ENCODE peak calls at places on chromosomes 2 and 18, in six cellular contexts. O is osteoblast, R is OCI-LY7, V is left ventricle myocardium inferior, Q is tibial artery, Y is neural progenitor cell. U is an unnamed sample.

GRCh38 chr18:35619941-35620340 is 38.4 kb downstream of the GALNT1 start:
- DNase-seq in O (no peak), R (no peak), V (no peak), Q (no peak), Y (no peak), U (no peak)

GRCh38 chr2:84741182-84741822 is 139.6 kb downstream of the TRABD2A start:
- DNase-seq in O (peak; percentile 26), R (peak; percentile 50), V (no peak), Q (no peak), Y (peak; percentile 60), U (peak; percentile 63)

GRCh38 chr2:33933203-33933602 is 334.1 kb upstream of the FAM98A start:
- DNase-seq in O (no peak), R (no peak), V (no peak), Q (no peak), Y (no peak), U (no peak)

GRCh38 chr2:64604929-64605550 is 48.7 kb downstream of the SERTAD2 start:
- DNase-seq in O (peak; percentile 96), R (no peak), V (no peak), Q (no peak), Y (no peak), U (no peak)

GRCh38 chr18:62741118-62741566 is 25.8 kb downstream of the PHLPP1 start:
- DNase-seq in O (no peak), R (no peak), V (no peak), Q (no peak), Y (no peak), U (no peak)

GRCh38 chr18:5618037-5618688 is 74.4 kb upstream of the EPB41L3 start:
- DNase-seq in O (no peak), R (no peak), V (no peak), Q (no peak), Y (no peak), U (no peak)

GRCh38 chr2:48278590-48278989 is 251.4 kb upstream of the STON1 start:
- DNase-seq in O (no peak), R (no peak), V (no peak), Q (no peak), Y (peak; percentile 31), U (no peak)

GRCh38 chr18:52339891-52340371 is at the start of gene DCC:
- DNase-seq in O (no peak), R (no peak), V (no peak), Q (no peak), Y (peak; percentile 87), U (peak; percentile 60)

GRCh38 chr2:198296665-198297308 is 492.4 kb downstream of the PLCL1 start:
- DNase-seq in O (peak; percentile 85), R (peak; percentile 74), V (no peak), Q (no peak), Y (peak; percentile 86), U (peak; percentile 89)

GRCh38 chr18:45677408-45677807 is 46.6 kb upstream of the SLC14A1 start:
- DNase-seq in O (no peak), R (no peak), V (no peak), Q (no peak), Y (no peak), U (no peak)

GRCh38 chr2:218898109-218898878 is 17.6 kb downstream of the WNT10A start:
- DNase-seq in O (peak; percentile 97), R (peak; percentile 76), V (peak; percentile 67), Q (peak; percentile 77), Y (peak; percentile 88), U (peak; percentile 80)

GRCh38 chr2:70936979-70937811 is 1.5 kb downstream of the ATP6V1B1 start:
- DNase-seq in O (peak; percentile 52), R (no peak), V (no peak), Q (peak; percentile 54), Y (peak; percentile 42), U (peak; percentile 50)

GRCh38 chr2:232345251-232345650 is 33.3 kb upstream of the ALPP start:
- DNase-seq in O (no peak), R (no peak), V (no peak), Q (peak; percentile 35), Y (no peak), U (no peak)

GRCh38 chr2:36562973-36563532 is 34.9 kb downstream of the FEZ2 start:
- DNase-seq in O (no peak), R (no peak), V (no peak), Q (no peak), Y (no peak), U (no peak)

GRCh38 chr2:12484536-12485115 is 232.1 kb upstream of the TRIB2 start:
- DNase-seq in O (peak; percentile 50), R (no peak), V (no peak), Q (no peak), Y (no peak), U (no peak)

GRCh38 chr18:9918016-9918680 is 4.3 kb downstream of the VAPA start:
- DNase-seq in O (peak; percentile 59), R (no peak), V (no peak), Q (no peak), Y (no peak), U (peak; percentile 42)

GRCh38 chr2:85017436-85018048 is 46.6 kb downstream of the KCMF1 start:
- DNase-seq in O (no peak), R (peak; percentile 9), V (no peak), Q (no peak), Y (no peak), U (no peak)

GRCh38 chr2:42954227-42954962 is 162.0 kb upstream of the HAAO start:
- DNase-seq in O (peak; percentile 83), R (no peak), V (no peak), Q (no peak), Y (peak; percentile 38), U (no peak)

GRCh38 chr2:188766086-188766856 is 207.9 kb upstream of the COL3A1 start:
- DNase-seq in O (no peak), R (no peak), V (no peak), Q (no peak), Y (no peak), U (no peak)

GRCh38 chr2:15201009-15201408 is 360.1 kb downstream of the NBAS start:
- DNase-seq in O (no peak), R (no peak), V (no peak), Q (no peak), Y (no peak), U (no peak)

DNA sequence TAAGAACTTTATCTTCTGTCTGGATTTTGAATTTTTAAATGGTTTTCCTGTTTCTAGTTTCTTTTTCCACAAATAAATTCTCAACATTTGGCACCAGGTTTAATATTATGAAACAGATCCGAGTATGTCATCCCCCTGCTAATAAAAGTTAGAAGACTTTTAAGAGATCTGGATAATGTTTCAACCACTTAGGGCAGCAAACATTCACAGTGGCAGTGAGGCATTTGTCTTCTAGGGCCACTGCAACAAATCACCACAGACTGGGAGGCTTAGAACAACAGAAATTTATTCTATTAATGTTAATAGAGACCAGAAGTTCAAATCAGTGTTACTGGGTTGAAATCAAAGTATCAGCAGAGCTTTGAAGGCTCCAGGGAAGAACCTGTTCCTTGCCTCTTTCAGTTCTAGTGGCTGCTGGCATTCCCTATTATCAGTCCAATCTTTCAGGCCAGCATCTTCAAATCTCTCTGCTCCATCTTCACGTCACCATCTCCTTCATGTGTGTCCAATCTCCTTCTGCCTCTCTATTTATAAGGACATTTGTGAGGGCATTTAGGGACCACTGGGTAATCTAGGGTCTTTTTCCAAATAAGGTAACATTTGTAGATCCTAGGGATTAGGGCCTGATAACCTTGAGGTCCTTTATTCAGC is 23.4 kb downstream of the ACSL3 start:
- DNase-seq in O (no peak), R (no peak), V (no peak), Q (no peak), Y (no peak), U (no peak)
- H3K4me1 ChIP-seq in O (peaks cover 29% of the 10 kb centered on the region), R (no peaks in the 10 kb centered on the region), V (peaks cover 80% of the 10 kb centered on the region), Q (peaks cover 42% of the 10 kb centered on the region), Y (peaks cover 5% of the 10 kb centered on the region), U (peaks cover 13% of the 10 kb centered on the region)

DNA sequence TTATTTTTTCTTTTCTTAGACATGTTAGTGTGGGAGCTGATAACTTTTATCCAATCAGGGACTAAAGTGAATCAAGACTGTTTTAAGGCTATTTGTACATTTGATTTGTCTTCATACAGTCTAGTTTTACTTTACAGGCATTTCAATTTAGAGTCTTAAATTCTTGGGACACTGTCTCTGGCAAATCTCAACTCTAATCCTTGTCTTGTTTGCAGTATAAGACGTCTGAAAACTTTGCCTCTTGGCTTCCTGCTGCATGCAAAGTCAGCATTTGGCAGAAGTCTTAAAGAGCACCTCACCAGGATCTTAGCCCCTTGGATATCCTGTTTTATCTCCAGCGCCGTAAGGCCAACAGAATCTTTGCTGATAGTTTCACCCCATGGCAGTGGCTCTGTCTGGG is 30.3 kb downstream of the SPOPL start:
- DNase-seq in O (no peak), R (no peak), V (no peak), Q (no peak), Y (peak; percentile 21), U (no peak)
- H3K27ac ChIP-seq in O (no peak overlapping the region), R (no peak overlapping the region), V (no peak overlapping the region), Q (no peak overlapping the region), Y (peak overlapping the region; percentile 72), U (no peak overlapping the region)

GRCh38 chr2:20182241-20182931 is 42.5 kb downstream of the SDC1 start:
- DNase-seq in O (peak; percentile 96), R (no peak), V (no peak), Q (no peak), Y (no peak), U (no peak)

GRCh38 chr2:20179755-20180594 is 45.0 kb downstream of the SDC1 start:
- DNase-seq in O (peak; percentile 60), R (no peak), V (no peak), Q (peak; percentile 55), Y (peak; percentile 78), U (no peak)

GRCh38 chr2:20179179-20179754 is 45.7 kb downstream of the SDC1 start:
- DNase-seq in O (peak; percentile 62), R (no peak), V (no peak), Q (peak; percentile 31), Y (no peak), U (no peak)

GRCh38 chr2:20181761-20182160 is 43.2 kb downstream of the SDC1 start:
- DNase-seq in O (no peak), R (no peak), V (no peak), Q (peak; percentile 49), Y (no peak), U (no peak)

DNA sequence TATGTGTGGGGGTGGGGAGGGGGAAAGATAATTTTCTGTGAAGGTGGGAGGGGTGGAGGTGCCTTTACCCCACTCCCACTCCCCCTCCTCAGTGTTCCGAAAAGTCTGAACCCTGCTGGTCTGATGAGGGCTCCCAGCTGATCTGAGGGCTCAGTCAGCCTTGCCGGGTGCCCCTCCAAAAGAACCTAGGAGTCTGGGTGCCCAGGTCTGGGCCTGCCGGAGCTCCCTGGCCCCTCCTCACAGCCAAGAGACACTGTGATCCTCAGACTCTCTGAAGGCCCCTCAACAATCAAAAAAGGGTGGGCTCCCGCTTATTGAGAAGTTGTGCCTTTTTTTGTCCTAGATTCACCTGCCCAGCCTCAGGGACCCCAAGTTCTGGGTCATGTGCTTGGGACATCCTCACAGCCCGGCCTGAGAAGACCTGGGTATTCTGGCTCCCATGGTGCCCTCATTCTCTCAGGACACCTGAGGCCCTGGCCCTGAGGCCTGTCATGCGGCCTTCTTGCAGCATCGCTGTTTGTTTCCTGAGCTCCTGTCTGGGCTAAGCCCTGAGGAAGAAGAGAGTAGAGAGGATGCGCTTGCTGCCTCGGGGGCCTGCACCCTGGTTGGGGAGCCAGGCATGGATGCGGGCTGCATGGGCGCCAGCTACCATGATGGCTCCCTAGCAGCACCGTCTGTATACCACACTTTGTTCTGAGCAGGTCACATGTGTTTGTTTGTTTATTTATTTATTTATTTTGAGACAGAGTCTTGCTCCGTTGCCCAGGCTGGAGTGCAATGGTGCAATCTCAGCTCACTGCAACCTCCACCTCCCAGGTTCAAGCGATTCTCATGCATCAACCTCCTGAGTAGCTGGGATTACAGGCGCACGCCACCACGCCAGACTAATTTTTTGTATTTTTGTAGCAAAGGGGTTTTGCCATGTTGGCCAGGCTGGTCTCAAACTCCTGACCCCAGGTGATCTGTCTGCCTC is 44.0 kb downstream of the SDC1 start:
- DNase-seq in O (peak; percentile 39), R (no peak), V (no peak), Q (peak; percentile 58), Y (no peak), U (no peak)
- H3K4me1 ChIP-seq in O (peaks cover 12% of the 10 kb centered on the region), R (no peaks in the 10 kb centered on the region), V (no peaks in the 10 kb centered on the region), Q (peaks cover 5% of the 10 kb centered on the region), Y (peaks cover 15% of the 10 kb centered on the region), U (peaks cover 20% of the 10 kb centered on the region)

GRCh38 chr2:5969301-5969700 is 277.1 kb downstream of the SOX11 start:
- DNase-seq in O (no peak), R (no peak), V (no peak), Q (no peak), Y (no peak), U (peak; percentile 15)
- H3K27ac ChIP-seq in O (no peak overlapping the region), R (no peak overlapping the region), V (no peak overlapping the region), Q (no peak overlapping the region), Y (no peak overlapping the region), U (no peak overlapping the region)